ENCODE peak calls at places on chromosomes 7 and 10, in seven cellular contexts. One of them, this sample, is unnamed.

GRCh38 chr10:36888925-36889573 is 236.3 kb upstream of the ANKRD30A start:
- DNase-seq in gastrocnemius medialis: no peak
- DNase-seq in kidney epithelial cell: no peak
- DNase-seq in upper lobe of right lung: no peak
- DNase-seq in dorsolateral prefrontal cortex: no peak
- DNase-seq in IMR-90: peak; percentile 3
- DNase-seq in transverse colon: peak; percentile 13
- DNase-seq in this sample: no peak

GRCh38 chr7:4738711-4739527 is 36.5 kb upstream of the AP5Z1 start:
- DNase-seq in gastrocnemius medialis: no peak
- DNase-seq in kidney epithelial cell: peak; percentile 79
- DNase-seq in upper lobe of right lung: no peak
- DNase-seq in dorsolateral prefrontal cortex: no peak
- DNase-seq in IMR-90: peak; percentile 95
- DNase-seq in transverse colon: no peak
- DNase-seq in this sample: peak; percentile 52

GRCh38 chr7:121329460-121330052 is 756 bp downstream of the WNT16 start:
- DNase-seq in gastrocnemius medialis: no peak
- DNase-seq in kidney epithelial cell: no peak
- DNase-seq in upper lobe of right lung: peak; percentile 64
- DNase-seq in dorsolateral prefrontal cortex: no peak
- DNase-seq in IMR-90: no peak
- DNase-seq in transverse colon: peak; percentile 40
- DNase-seq in this sample: no peak

GRCh38 chr10:88987243-88987726 is 3.3 kb upstream of the FAS start:
- DNase-seq in gastrocnemius medialis: no peak
- DNase-seq in kidney epithelial cell: no peak
- DNase-seq in upper lobe of right lung: no peak
- DNase-seq in dorsolateral prefrontal cortex: no peak
- DNase-seq in IMR-90: no peak
- DNase-seq in transverse colon: no peak
- DNase-seq in this sample: no peak

GRCh38 chr7:106031271-106032029 is 68.4 kb downstream of the CDHR3 start:
- DNase-seq in gastrocnemius medialis: no peak
- DNase-seq in kidney epithelial cell: no peak
- DNase-seq in upper lobe of right lung: no peak
- DNase-seq in dorsolateral prefrontal cortex: no peak
- DNase-seq in IMR-90: no peak
- DNase-seq in transverse colon: no peak
- DNase-seq in this sample: no peak

GRCh38 chr10:6142644-6143043 is 53.8 kb downstream of the RBM17 start:
- DNase-seq in gastrocnemius medialis: no peak
- DNase-seq in kidney epithelial cell: no peak
- DNase-seq in upper lobe of right lung: no peak
- DNase-seq in dorsolateral prefrontal cortex: no peak
- DNase-seq in IMR-90: no peak
- DNase-seq in transverse colon: no peak
- DNase-seq in this sample: no peak

GRCh38 chr7:4681218-4681851 is 760 bp upstream of the FOXK1 start:
- DNase-seq in gastrocnemius medialis: no peak
- DNase-seq in kidney epithelial cell: no peak
- DNase-seq in upper lobe of right lung: no peak
- DNase-seq in dorsolateral prefrontal cortex: no peak
- DNase-seq in IMR-90: no peak
- DNase-seq in transverse colon: no peak
- DNase-seq in this sample: no peak

GRCh38 chr7:116692599-116693308 is 20.8 kb downstream of the MET start:
- DNase-seq in gastrocnemius medialis: no peak
- DNase-seq in kidney epithelial cell: no peak
- DNase-seq in upper lobe of right lung: no peak
- DNase-seq in dorsolateral prefrontal cortex: no peak
- DNase-seq in IMR-90: peak; percentile 65
- DNase-seq in transverse colon: no peak
- DNase-seq in this sample: no peak

GRCh38 chr7:134533288-134533771 is 6.0 kb downstream of the AKR1B10 start:
- DNase-seq in gastrocnemius medialis: peak; percentile 81
- DNase-seq in kidney epithelial cell: no peak
- DNase-seq in upper lobe of right lung: no peak
- DNase-seq in dorsolateral prefrontal cortex: no peak
- DNase-seq in IMR-90: peak; percentile 21
- DNase-seq in transverse colon: no peak
- DNase-seq in this sample: no peak

GRCh38 chr10:94199565-94199964 is 163.2 kb downstream of the NOC3L start:
- DNase-seq in gastrocnemius medialis: no peak
- DNase-seq in kidney epithelial cell: no peak
- DNase-seq in upper lobe of right lung: no peak
- DNase-seq in dorsolateral prefrontal cortex: no peak
- DNase-seq in IMR-90: no peak
- DNase-seq in transverse colon: no peak
- DNase-seq in this sample: no peak

GRCh38 chr10:72948762-72949161 is 5.8 kb downstream of the PLA2G12B start:
- DNase-seq in gastrocnemius medialis: no peak
- DNase-seq in kidney epithelial cell: no peak
- DNase-seq in upper lobe of right lung: no peak
- DNase-seq in dorsolateral prefrontal cortex: no peak
- DNase-seq in IMR-90: no peak
- DNase-seq in transverse colon: peak; percentile 14
- DNase-seq in this sample: no peak

GRCh38 chr7:6615853-6616555 is 594 bp downstream of the ZNF853 start:
- DNase-seq in gastrocnemius medialis: no peak
- DNase-seq in kidney epithelial cell: no peak
- DNase-seq in upper lobe of right lung: no peak
- DNase-seq in dorsolateral prefrontal cortex: no peak
- DNase-seq in IMR-90: no peak
- DNase-seq in transverse colon: no peak
- DNase-seq in this sample: no peak

GRCh38 chr7:16028103-16028502 is 341.6 kb upstream of the MEOX2 start:
- DNase-seq in gastrocnemius medialis: no peak
- DNase-seq in kidney epithelial cell: peak; percentile 16
- DNase-seq in upper lobe of right lung: no peak
- DNase-seq in dorsolateral prefrontal cortex: no peak
- DNase-seq in IMR-90: peak; percentile 95
- DNase-seq in transverse colon: no peak
- DNase-seq in this sample: no peak

GRCh38 chr10:101118031-101118430 is 13.1 kb upstream of the TLX1 start:
- DNase-seq in gastrocnemius medialis: no peak
- DNase-seq in kidney epithelial cell: no peak
- DNase-seq in upper lobe of right lung: no peak
- DNase-seq in dorsolateral prefrontal cortex: no peak
- DNase-seq in IMR-90: no peak
- DNase-seq in transverse colon: no peak
- DNase-seq in this sample: no peak

GRCh38 chr10:89588671-89589070 is 53.3 kb upstream of the SLC16A12 start:
- DNase-seq in gastrocnemius medialis: no peak
- DNase-seq in kidney epithelial cell: no peak
- DNase-seq in upper lobe of right lung: no peak
- DNase-seq in dorsolateral prefrontal cortex: no peak
- DNase-seq in IMR-90: no peak
- DNase-seq in transverse colon: no peak
- DNase-seq in this sample: no peak

GRCh38 chr7:158818325-158819213 is 10.7 kb downstream of the ESYT2 start:
- DNase-seq in gastrocnemius medialis: peak; percentile 92
- DNase-seq in kidney epithelial cell: peak; percentile 99
- DNase-seq in upper lobe of right lung: peak; percentile 89
- DNase-seq in dorsolateral prefrontal cortex: peak; percentile 59
- DNase-seq in IMR-90: peak; percentile 96
- DNase-seq in transverse colon: peak; percentile 84
- DNase-seq in this sample: peak; percentile 83

GRCh38 chr7:99374121-99375064 is at the start of gene ARPC1B:
- DNase-seq in gastrocnemius medialis: peak; percentile 36
- DNase-seq in kidney epithelial cell: peak; percentile 45
- DNase-seq in upper lobe of right lung: peak; percentile 96
- DNase-seq in dorsolateral prefrontal cortex: no peak
- DNase-seq in IMR-90: peak; percentile 51
- DNase-seq in transverse colon: peak; percentile 88
- DNase-seq in this sample: no peak

GRCh38 chr10:70744617-70745138 is 40.5 kb downstream of the TBATA start:
- DNase-seq in gastrocnemius medialis: no peak
- DNase-seq in kidney epithelial cell: no peak
- DNase-seq in upper lobe of right lung: no peak
- DNase-seq in dorsolateral prefrontal cortex: peak; percentile 7
- DNase-seq in IMR-90: no peak
- DNase-seq in transverse colon: no peak
- DNase-seq in this sample: no peak

GRCh38 chr7:35681630-35682029 is 13.3 kb downstream of the HERPUD2 start:
- DNase-seq in gastrocnemius medialis: no peak
- DNase-seq in kidney epithelial cell: no peak
- DNase-seq in upper lobe of right lung: no peak
- DNase-seq in dorsolateral prefrontal cortex: no peak
- DNase-seq in IMR-90: no peak
- DNase-seq in transverse colon: no peak
- DNase-seq in this sample: no peak

GRCh38 chr7:118045629-118046028 is 138.3 kb upstream of the LSM8 start:
- DNase-seq in gastrocnemius medialis: no peak
- DNase-seq in kidney epithelial cell: no peak
- DNase-seq in upper lobe of right lung: no peak
- DNase-seq in dorsolateral prefrontal cortex: no peak
- DNase-seq in IMR-90: no peak
- DNase-seq in transverse colon: no peak
- DNase-seq in this sample: no peak

GRCh38 chr7:82985144-82985802 is 177.4 kb downstream of the PCLO start:
- DNase-seq in gastrocnemius medialis: no peak
- DNase-seq in kidney epithelial cell: no peak
- DNase-seq in upper lobe of right lung: no peak
- DNase-seq in dorsolateral prefrontal cortex: no peak
- DNase-seq in IMR-90: no peak
- DNase-seq in transverse colon: no peak
- DNase-seq in this sample: no peak

GRCh38 chr10:98031440-98031839 is 1.0 kb upstream of the CRTAC1 start:
- DNase-seq in gastrocnemius medialis: no peak
- DNase-seq in kidney epithelial cell: no peak
- DNase-seq in upper lobe of right lung: no peak
- DNase-seq in dorsolateral prefrontal cortex: no peak
- DNase-seq in IMR-90: no peak
- DNase-seq in transverse colon: no peak
- DNase-seq in this sample: no peak

GRCh38 chr10:98028168-98028770 is 2.2 kb downstream of the CRTAC1 start:
- DNase-seq in gastrocnemius medialis: no peak
- DNase-seq in kidney epithelial cell: no peak
- DNase-seq in upper lobe of right lung: peak; percentile 79
- DNase-seq in dorsolateral prefrontal cortex: peak; percentile 81
- DNase-seq in IMR-90: peak; percentile 3
- DNase-seq in transverse colon: peak; percentile 57
- DNase-seq in this sample: no peak

GRCh38 chr10:98030991-98031431 is 590 bp upstream of the CRTAC1 start:
- DNase-seq in gastrocnemius medialis: no peak
- DNase-seq in kidney epithelial cell: no peak
- DNase-seq in upper lobe of right lung: no peak
- DNase-seq in dorsolateral prefrontal cortex: peak; percentile 61
- DNase-seq in IMR-90: no peak
- DNase-seq in transverse colon: no peak
- DNase-seq in this sample: no peak

GRCh38 chr10:98029149-98030092 is 1.0 kb downstream of the CRTAC1 start:
- DNase-seq in gastrocnemius medialis: no peak
- DNase-seq in kidney epithelial cell: no peak
- DNase-seq in upper lobe of right lung: no peak
- DNase-seq in dorsolateral prefrontal cortex: peak; percentile 52
- DNase-seq in IMR-90: no peak
- DNase-seq in transverse colon: no peak
- DNase-seq in this sample: no peak

GRCh38 chr10:98030093-98030821 is at the start of gene CRTAC1:
- DNase-seq in gastrocnemius medialis: no peak
- DNase-seq in kidney epithelial cell: no peak
- DNase-seq in upper lobe of right lung: peak; percentile 92
- DNase-seq in dorsolateral prefrontal cortex: peak; percentile 92
- DNase-seq in IMR-90: no peak
- DNase-seq in transverse colon: peak; percentile 41
- DNase-seq in this sample: no peak
- TF ChIP-seq CTCF in gastrocnemius medialis: no peak
- TF ChIP-seq CTCF in kidney epithelial cell: no peak
- TF ChIP-seq CTCF in upper lobe of right lung: no peak
- TF ChIP-seq CTCF in dorsolateral prefrontal cortex: peak; percentile 18
- TF ChIP-seq CTCF in IMR-90: no peak
- TF ChIP-seq CTCF in transverse colon: no peak
- TF ChIP-seq CTCF in this sample: no peak

DNA sequence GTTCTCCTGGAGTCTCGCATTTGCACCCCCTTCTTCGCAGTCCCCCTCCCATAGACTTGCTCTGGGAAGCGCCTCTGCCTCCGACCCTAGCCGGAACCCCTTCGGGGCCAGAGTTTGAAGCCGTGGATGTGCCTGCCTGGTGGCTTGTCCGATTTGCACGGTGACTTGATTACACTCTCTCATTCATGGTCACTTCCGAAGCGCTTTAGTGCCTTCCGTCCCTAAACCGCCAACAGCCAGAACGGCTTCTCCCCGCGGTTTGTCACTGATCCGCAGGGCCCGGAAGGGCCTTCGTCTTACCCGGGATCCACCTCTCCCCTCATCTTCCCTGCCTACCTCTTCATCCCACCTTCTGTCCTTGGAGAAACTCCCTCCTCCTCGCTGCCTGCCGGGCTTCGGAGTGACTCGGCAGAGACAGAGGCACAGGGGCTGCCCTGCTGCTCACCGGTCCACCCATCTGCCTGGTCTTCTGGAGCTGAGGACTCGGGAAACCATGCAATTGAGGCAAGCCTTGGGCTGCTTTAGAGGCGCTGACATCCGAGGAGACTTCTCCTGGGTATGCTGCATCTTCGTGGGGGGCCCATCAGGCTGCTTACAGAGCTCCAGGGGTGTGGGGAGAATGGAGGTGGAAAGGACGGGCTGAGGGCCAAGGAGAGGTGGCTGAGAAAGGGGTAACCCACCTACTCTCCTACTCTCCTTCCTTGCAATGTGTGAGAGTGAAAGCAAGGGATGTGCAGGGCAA is 847 bp upstream of the HOXA11 start:
- DNase-seq in gastrocnemius medialis: no peak
- DNase-seq in kidney epithelial cell: no peak
- DNase-seq in upper lobe of right lung: peak; percentile 31
- DNase-seq in dorsolateral prefrontal cortex: peak; percentile 23
- DNase-seq in IMR-90: no peak
- DNase-seq in transverse colon: peak; percentile 20
- DNase-seq in this sample: no peak
- H3K4me3 ChIP-seq in gastrocnemius medialis: peak overlapping the region; percentile 73
- H3K4me3 ChIP-seq in kidney epithelial cell: peak overlapping the region; percentile 78
- H3K4me3 ChIP-seq in upper lobe of right lung: no peak overlapping the region
- H3K4me3 ChIP-seq in dorsolateral prefrontal cortex: no peak overlapping the region
- H3K4me3 ChIP-seq in IMR-90: no peak overlapping the region
- H3K4me3 ChIP-seq in transverse colon: peak overlapping the region; percentile 71
- H3K4me3 ChIP-seq in this sample: peak overlapping the region; percentile 70

DNA sequence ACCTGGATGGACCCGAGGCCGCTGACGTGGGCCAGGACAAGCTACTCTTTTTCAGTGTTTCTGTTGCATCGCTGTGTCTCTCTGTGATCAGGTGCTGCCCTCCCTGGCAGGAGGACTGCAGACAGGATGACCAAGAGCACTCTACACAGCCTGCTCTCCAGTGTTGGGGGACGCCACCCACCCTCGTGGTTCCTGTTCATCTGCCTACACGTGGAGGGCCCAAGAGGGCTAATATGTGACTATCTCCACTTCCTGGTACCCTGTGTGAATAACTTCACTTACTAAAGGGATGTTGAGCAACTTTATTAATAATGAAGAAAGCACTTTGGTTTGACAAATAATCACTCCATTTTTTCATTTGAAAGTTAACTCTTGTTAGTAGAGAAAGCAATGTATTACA is 101.3 kb downstream of the EGFR start:
- DNase-seq in gastrocnemius medialis: no peak
- DNase-seq in kidney epithelial cell: no peak
- DNase-seq in upper lobe of right lung: no peak
- DNase-seq in dorsolateral prefrontal cortex: no peak
- DNase-seq in IMR-90: no peak
- DNase-seq in transverse colon: no peak
- DNase-seq in this sample: no peak
- TF ChIP-seq CTCF in gastrocnemius medialis: no peak
- TF ChIP-seq CTCF in kidney epithelial cell: no peak
- TF ChIP-seq CTCF in upper lobe of right lung: no peak
- TF ChIP-seq CTCF in dorsolateral prefrontal cortex: no peak
- TF ChIP-seq CTCF in IMR-90: no peak
- TF ChIP-seq CTCF in transverse colon: no peak
- TF ChIP-seq CTCF in this sample: no peak

GRCh38 chr10:133010095-133010837 is 67.9 kb upstream of the CFAP46 start:
- DNase-seq in gastrocnemius medialis: no peak
- DNase-seq in kidney epithelial cell: no peak
- DNase-seq in upper lobe of right lung: no peak
- DNase-seq in dorsolateral prefrontal cortex: no peak
- DNase-seq in IMR-90: no peak
- DNase-seq in transverse colon: no peak
- DNase-seq in this sample: no peak
- H3K4me3 ChIP-seq in gastrocnemius medialis: no peak overlapping the region
- H3K4me3 ChIP-seq in kidney epithelial cell: no peak overlapping the region
- H3K4me3 ChIP-seq in upper lobe of right lung: peak overlapping the region; percentile 32
- H3K4me3 ChIP-seq in dorsolateral prefrontal cortex: no peak overlapping the region
- H3K4me3 ChIP-seq in IMR-90: no peak overlapping the region
- H3K4me3 ChIP-seq in transverse colon: no peak overlapping the region
- H3K4me3 ChIP-seq in this sample: no peak overlapping the region